ENCODE peak calls at places on chromosomes 1 and 21, in ten cellular contexts. E is NCI-H2171 treated with DMSO at 0.1 percent for 48 hours; Z is GM03348; N is caudate nucleus; D is A172; G is stromal cell of bone marrow; Y is stimulated activated CD8-positive, alpha-beta memory T cell treated with anti-CD3 and anti-CD28 coated beads, Interleukin-15, amount 100 ng/mL, for 24 hours; Q is mammary epithelial cell; K is immature natural killer cell; X is RCC 7860. R is an unnamed sample.

GRCh38 chr1:111468717-111469100 is 5.1 kb upstream of the C1orf162 start:
- DNase-seq in E (peak), K (no peak), X (no peak), N (no peak), Q (peak), G (no peak), Y (no peak), D (no peak), Z (no peak), R (no peak)

GRCh38 chr1:95407864-95408291 is 173.9 kb downstream of the RWDD3 start:
- DNase-seq in N (no peak), K (no peak), E (peak), D (no peak), G (no peak), Q (no peak), Y (no peak), X (no peak), Z (no peak), R (no peak)

GRCh38 chr1:234926574-234927311 is 201.9 kb downstream of the TOMM20 start:
- DNase-seq in N (no peak), K (peak), Y (no peak), G (no peak), Q (no peak), X (no peak), E (no peak), D (no peak), Z (no peak), R (no peak)

GRCh38 chr21:42125571-42126544 is 54.7 kb downstream of the UMODL1 start:
- DNase-seq in D (peak), Z (peak), N (no peak), X (peak), Q (no peak), E (no peak), G (peak), Y (no peak), K (no peak), R (no peak)

GRCh38 chr1:112373841-112374240 is 22.2 kb upstream of the CTTNBP2NL start:
- DNase-seq in Z (no peak), E (no peak), X (no peak), Y (no peak), Q (no peak), D (no peak), K (no peak), G (no peak), N (no peak), R (no peak)

GRCh38 chr21:21156397-21156796 is 158.2 kb downstream of the NCAM2 start:
- DNase-seq in D (no peak), X (no peak), Z (no peak), E (no peak), Y (no peak), K (no peak), N (no peak), G (no peak), Q (no peak), R (no peak)

GRCh38 chr1:156781585-156782186 is 14.4 kb downstream of the PRCC start:
- DNase-seq in X (peak), N (no peak), Y (no peak), D (peak), K (no peak), Z (no peak), E (no peak), G (peak), Q (no peak), R (no peak)

GRCh38 chr1:232904566-232904965 is 45.8 kb upstream of the NTPCR start:
- DNase-seq in N (no peak), G (peak), K (no peak), Z (peak), Y (no peak), D (peak), E (no peak), Q (peak), X (peak), R (no peak)

GRCh38 chr1:227388771-227389170 is 70.5 kb upstream of the CDC42BPA start:
- DNase-seq in D (no peak), Y (no peak), N (no peak), X (no peak), G (no peak), K (no peak), Q (peak), E (no peak), Z (no peak), R (no peak)

GRCh38 chr1:93969371-93969770 is 60.1 kb upstream of the GCLM start:
- DNase-seq in K (no peak), X (no peak), E (no peak), N (no peak), Z (no peak), Q (peak), G (no peak), Y (no peak), D (no peak), R (no peak)

GRCh38 chr21:34242973-34243372 is 120.8 kb upstream of the KCNE2 start:
- DNase-seq in N (no peak), Y (no peak), X (no peak), K (no peak), E (no peak), Q (no peak), G (no peak), Z (no peak), D (no peak), R (no peak)

GRCh38 chr1:154749078-154749760 is 120.9 kb downstream of the KCNN3 start:
- DNase-seq in X (no peak), N (no peak), D (peak), Y (no peak), E (no peak), Q (peak), G (no peak), K (no peak), Z (peak), R (no peak)

GRCh38 chr1:209576392-209576791 is 7.1 kb upstream of the CAMK1G start:
- DNase-seq in Y (no peak), G (no peak), Q (no peak), X (no peak), E (no peak), D (no peak), Z (no peak), K (no peak), N (no peak), R (no peak)

GRCh38 chr1:226635456-226635941 is 86.9 kb downstream of the STUM start:
- DNase-seq in Q (peak), N (no peak), X (no peak), Y (no peak), D (no peak), Z (no peak), E (no peak), G (no peak), K (no peak), R (no peak)

GRCh38 chr1:9909222-9910046 is 635 bp downstream of the CTNNBIP1 start:
- DNase-seq in N (no peak), E (peak), Q (peak), G (no peak), D (no peak), Z (peak), K (peak), Y (peak), X (no peak), R (no peak)

GRCh38 chr1:161008857-161009554 is 11.9 kb downstream of the F11R start:
- DNase-seq in D (no peak), Q (no peak), E (no peak), Y (no peak), X (no peak), Z (peak), G (no peak), N (no peak), K (no peak), R (no peak)